ENCODE peak calls at places on chromosomes 16 and 17, in seven cellular contexts. D is HCT116, J is HepG2, K is GM12878, P is H1, G is SK-N-SH, B is K562. U is an unnamed sample.

GRCh38 chr16:85746431-85747227 is 4.3 kb downstream of the C16orf74 start:
- DNase-seq in K (no peak), G (no peak), P (no peak), B (no peak), D (peak), J (no peak), U (no peak)

GRCh38 chr17:48429156-48429555 is 858 bp downstream of the SKAP1 start:
- DNase-seq in B (no peak), J (no peak), K (no peak), P (no peak), D (no peak), G (no peak), U (peak)

GRCh38 chr17:47852113-47852949 is 1.4 kb upstream of the SP6 start:
- DNase-seq in P (no peak), K (no peak), B (peak), G (no peak), J (no peak), D (no peak), U (no peak)

GRCh38 chr16:16122264-16122663 is 101.0 kb downstream of the ABCC6 start:
- DNase-seq in B (no peak), J (no peak), G (no peak), D (no peak), P (no peak), K (no peak), U (no peak)

GRCh38 chr16:28283798-28284577 is 8.3 kb upstream of the SBK1 start:
- DNase-seq in J (no peak), B (no peak), P (no peak), K (no peak), G (peak), D (no peak), U (no peak)

GRCh38 chr17:10243905-10244844 is 45.8 kb upstream of the GAS7 start:
- DNase-seq in B (no peak), P (no peak), K (no peak), J (no peak), G (no peak), D (no peak), U (no peak)

GRCh38 chr17:59802160-59802559 is 90.6 kb downstream of the TUBD1 start:
- DNase-seq in K (no peak), J (no peak), P (no peak), B (no peak), D (no peak), G (no peak), U (no peak)

GRCh38 chr17:38868095-38868967 is 1.5 kb upstream of the LASP1 start:
- DNase-seq in G (no peak), B (no peak), D (no peak), J (peak), K (peak), P (no peak), U (no peak)

GRCh38 chr17:73068322-73069153 is 23.9 kb downstream of the SLC39A11 start:
- DNase-seq in J (peak), B (no peak), P (no peak), K (no peak), G (peak), D (no peak), U (peak)

GRCh38 chr16:11734025-11734652 is 8.5 kb downstream of the TXNDC11 start:
- DNase-seq in P (no peak), G (no peak), J (no peak), B (no peak), K (no peak), D (no peak), U (no peak)

GRCh38 chr17:42010898-42011516 is 6.2 kb downstream of the DNAJC7 start:
- DNase-seq in B (peak), P (no peak), D (no peak), J (peak), K (no peak), G (peak), U (no peak)

GRCh38 chr17:75315541-75316243 is 26.5 kb upstream of the SLC25A19 start:
- DNase-seq in G (no peak), K (no peak), J (no peak), B (no peak), P (no peak), D (no peak), U (no peak)

GRCh38 chr16:75406943-75407342 is 26.4 kb downstream of the CFDP1 start:
- DNase-seq in B (no peak), J (no peak), D (no peak), K (no peak), P (no peak), G (no peak), U (no peak)

GRCh38 chr17:20930065-20930760 is 112.6 kb downstream of the USP22 start:
- DNase-seq in B (no peak), P (no peak), G (no peak), K (no peak), J (no peak), D (no peak), U (no peak)

GRCh38 chr16:77971306-77972131 is 50.8 kb upstream of the CLEC3A start:
- DNase-seq in D (peak), K (no peak), B (peak), G (peak), P (peak), J (peak), U (peak)

GRCh38 chr17:73643012-73643845 is 1.0 kb downstream of the SDK2 start:
- DNase-seq in J (no peak), G (peak), B (no peak), D (no peak), P (peak), K (no peak), U (peak)

GRCh38 chr17:17041018-17041521 is 1.2 kb upstream of the MPRIP start:
- DNase-seq in P (no peak), J (peak), D (no peak), G (no peak), B (peak), K (no peak), U (peak)

GRCh38 chr16:73122604-73123386 is 74.9 kb upstream of the ZFHX3 start:
- DNase-seq in B (no peak), J (no peak), K (no peak), G (no peak), P (no peak), D (no peak), U (no peak)

GRCh38 chr17:50426814-50427787 is 1.1 kb downstream of the ACSF2 start:
- DNase-seq in J (peak), P (peak), K (no peak), G (peak), B (peak), D (peak), U (peak)

GRCh38 chr17:74051348-74051747 is 152.1 kb upstream of the RPL38 start:
- DNase-seq in P (no peak), K (no peak), D (no peak), G (peak), B (no peak), J (no peak), U (no peak)

GRCh38 chr17:79424471-79425185 is 186.2 kb downstream of the RBFOX3 start:
- DNase-seq in G (no peak), D (no peak), P (no peak), K (no peak), B (no peak), J (no peak), U (no peak)

GRCh38 chr17:62897706-62898105 is 68.3 kb upstream of the TANC2 start:
- DNase-seq in D (no peak), G (no peak), P (no peak), J (no peak), B (no peak), K (no peak), U (no peak)

GRCh38 chr17:81239714-81240555 is 817 bp downstream of the NDUFAF8 start:
- DNase-seq in B (no peak), D (no peak), J (no peak), P (no peak), K (no peak), G (peak), U (peak)

GRCh38 chr16:19860146-19861030 is 24.3 kb downstream of the GPRC5B start:
- DNase-seq in B (no peak), P (no peak), G (no peak), D (no peak), J (no peak), K (no peak), U (no peak)

GRCh38 chr16:72195609-72196008 is 23.7 kb upstream of the PMFBP1 start:
- DNase-seq in P (peak), D (no peak), B (no peak), G (peak), J (no peak), K (no peak), U (no peak)

GRCh38 chr17:50273654-50274040 is 619 bp upstream of the TMEM92 start:
- DNase-seq in K (no peak), P (no peak), B (no peak), G (no peak), D (no peak), J (no peak), U (no peak)

GRCh38 chr16:53123753-53124152 is 69.0 kb downstream of the CHD9 start:
- DNase-seq in G (no peak), J (no peak), B (no peak), K (no peak), P (no peak), D (no peak), U (no peak)

GRCh38 chr17:80393491-80393890 is 21.5 kb upstream of the ENDOV start:
- DNase-seq in B (no peak), K (no peak), G (no peak), P (no peak), J (no peak), D (no peak), U (no peak)

GRCh38 chr17:6061290-6061689 is 8.9 kb upstream of the WSCD1 start:
- DNase-seq in D (peak), B (no peak), P (no peak), K (no peak), J (peak), G (no peak), U (no peak)

GRCh38 chr16:88770459-88771293 is 14.3 kb downstream of the PIEZO1 start:
- DNase-seq in G (peak), D (peak), B (peak), J (peak), K (no peak), P (no peak), U (no peak)

GRCh38 chr17:81723651-81724209 is 11.6 kb downstream of the SLC25A10 start:
- DNase-seq in P (no peak), K (no peak), B (no peak), G (no peak), D (no peak), J (no peak), U (peak)

GRCh38 chr16:71406724-71407123 is 35.1 kb downstream of the TLE7 start:
- DNase-seq in P (no peak), K (no peak), D (no peak), J (no peak), G (no peak), B (no peak), U (no peak)

GRCh38 chr16:24734382-24734781 is 4.9 kb downstream of the TNRC6A start:
- DNase-seq in K (no peak), P (no peak), G (no peak), B (no peak), D (no peak), J (no peak), U (no peak)

GRCh38 chr17:1986783-1987451 is 38.2 kb downstream of the RTN4RL1 start:
- DNase-seq in J (no peak), G (no peak), P (no peak), D (no peak), K (no peak), B (peak), U (no peak)

GRCh38 chr17:17877548-17878358 is 41.0 kb upstream of the SREBF1 start:
- DNase-seq in P (no peak), J (no peak), K (no peak), G (peak), D (no peak), B (no peak), U (no peak)

GRCh38 chr16:24681793-24682192 is 47.7 kb upstream of the TNRC6A start:
- DNase-seq in J (peak), P (no peak), K (no peak), B (no peak), G (no peak), D (no peak), U (no peak)

DNA sequence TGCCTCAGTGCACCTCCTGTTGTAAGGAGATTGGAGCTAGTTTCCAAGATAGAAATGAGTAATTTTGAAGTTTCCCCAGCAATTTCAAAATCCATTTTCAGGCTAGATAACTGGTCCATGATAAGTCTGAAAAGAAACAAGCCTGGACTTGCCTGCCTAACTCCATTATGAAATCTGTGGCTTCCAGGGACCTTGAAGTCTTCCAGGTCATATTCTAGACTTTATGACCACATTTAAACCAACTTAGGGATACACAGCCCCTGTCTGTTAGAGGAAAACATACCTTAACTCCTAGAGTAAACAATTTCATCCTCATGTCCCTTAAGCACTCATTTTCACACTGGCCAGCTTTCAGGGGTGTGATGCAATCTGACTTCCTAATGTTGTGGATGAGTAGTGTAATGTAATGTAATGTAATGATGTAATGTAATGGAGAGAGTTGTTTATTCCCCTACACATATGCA is 96.7 kb upstream of the FAM20A start:
- DNase-seq in K (no peak), G (no peak), B (no peak), J (peak), P (no peak), D (no peak), U (no peak)
- TF ChIP-seq JUND in K (no peak), G (no peak), B (no peak), J (no peak), P (no peak), D (no peak), U (no peak)

GRCh38 chr16:80175011-80175410 is 365.8 kb upstream of the DYNLRB2 start:
- DNase-seq in D (no peak), G (no peak), B (no peak), P (no peak), J (no peak), K (no peak), U (no peak)

GRCh38 chr16:80174416-80174815 is 366.4 kb upstream of the DYNLRB2 start:
- DNase-seq in P (no peak), K (no peak), G (no peak), B (no peak), D (no peak), J (peak), U (no peak)

GRCh38 chr16:80171199-80171598 is 369.6 kb upstream of the DYNLRB2 start:
- DNase-seq in G (no peak), K (no peak), B (no peak), J (no peak), P (no peak), D (no peak), U (no peak)

GRCh38 chr16:80167657-80168056 is 373.1 kb upstream of the DYNLRB2 start:
- DNase-seq in K (no peak), B (no peak), P (no peak), D (no peak), G (no peak), J (no peak), U (no peak)

GRCh38 chr16:80171746-80172145 is 369.0 kb upstream of the DYNLRB2 start:
- DNase-seq in G (no peak), B (no peak), P (no peak), D (no peak), K (no peak), J (no peak), U (no peak)
- TF ChIP-seq JUND in G (no peak), B (no peak), P (no peak), D (no peak), K (no peak), J (no peak), U (no peak)

DNA sequence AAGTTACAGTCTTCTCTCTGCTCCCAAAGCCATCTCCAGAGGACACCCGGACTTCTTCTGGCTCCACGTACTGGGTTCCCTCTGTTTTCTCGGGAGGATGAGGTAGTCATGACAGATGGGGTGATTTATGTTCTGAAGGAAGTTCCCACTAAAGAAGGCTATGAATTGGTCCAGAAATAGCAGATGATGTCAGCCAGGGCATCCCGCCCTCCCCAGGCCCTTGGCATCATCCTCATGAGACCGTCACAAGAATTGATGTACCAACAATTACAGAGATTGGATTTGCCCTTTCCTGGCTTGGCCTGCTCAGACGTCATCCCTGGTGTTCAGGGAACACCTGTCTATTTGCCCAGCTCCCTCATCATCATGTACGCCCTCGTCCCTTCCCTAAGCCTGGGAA is 102.7 kb upstream of the CCL1 start:
- DNase-seq in P (no peak), K (no peak), G (no peak), D (no peak), B (no peak), J (no peak), U (no peak)
- TF ChIP-seq JUND in P (no peak), K (no peak), G (no peak), D (no peak), B (no peak), J (no peak), U (no peak)

DNA sequence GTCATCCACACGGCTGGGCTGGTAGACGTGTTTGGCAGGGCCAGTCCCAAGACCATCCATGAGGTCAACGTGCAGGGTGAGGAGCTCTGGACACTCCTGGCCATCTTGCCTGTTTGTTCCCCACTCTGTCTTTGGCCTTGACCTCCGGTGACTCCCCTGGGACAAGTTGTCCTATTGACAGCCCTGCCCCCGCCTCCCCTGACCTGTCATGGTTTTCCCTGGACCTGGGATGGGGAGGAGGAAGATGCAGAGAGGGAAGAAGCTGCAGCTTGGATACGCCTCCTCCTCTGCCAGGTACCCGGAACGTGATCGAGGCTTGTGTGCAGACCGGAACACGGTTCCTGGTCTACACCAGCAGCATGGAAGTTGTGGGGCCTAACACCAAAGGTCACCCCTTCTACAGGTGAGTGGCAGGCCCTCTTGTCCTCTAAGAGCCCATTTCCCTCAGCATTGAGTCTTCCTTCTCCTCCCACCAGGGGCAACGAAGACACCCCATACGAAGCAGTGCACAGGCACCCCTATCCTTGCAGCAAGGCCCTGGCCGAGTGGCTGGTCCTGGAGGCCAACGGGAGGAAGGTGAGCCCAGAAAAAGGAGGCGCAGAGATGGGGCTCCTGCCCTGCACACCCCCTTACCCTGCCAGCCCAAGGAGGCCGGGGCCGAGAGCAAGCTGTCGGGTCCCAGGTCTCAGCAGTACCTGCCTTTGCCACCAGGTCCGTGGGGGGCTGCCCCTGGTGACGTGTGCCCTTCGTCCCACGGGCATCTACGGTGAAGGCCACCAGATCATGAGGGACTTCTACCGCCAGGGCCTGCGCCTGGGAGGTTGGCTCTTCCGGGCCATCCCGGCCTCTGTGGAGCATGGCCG is 1.4 kb downstream of the HSD3B7 start:
- DNase-seq in D (no peak), K (no peak), G (no peak), P (no peak), J (no peak), B (no peak), U (no peak)
- TF ChIP-seq JUND in D (no peak), K (no peak), G (no peak), P (no peak), J (no peak), B (no peak), U (no peak)

GRCh38 chr17:8606415-8606814 is 24.1 kb downstream of the MYH10 start:
- DNase-seq in J (no peak), P (no peak), B (no peak), G (no peak), D (no peak), K (no peak), U (no peak)
- TF ChIP-seq JUND in J (no peak), P (no peak), B (no peak), G (no peak), D (no peak), K (no peak), U (no peak)

DNA sequence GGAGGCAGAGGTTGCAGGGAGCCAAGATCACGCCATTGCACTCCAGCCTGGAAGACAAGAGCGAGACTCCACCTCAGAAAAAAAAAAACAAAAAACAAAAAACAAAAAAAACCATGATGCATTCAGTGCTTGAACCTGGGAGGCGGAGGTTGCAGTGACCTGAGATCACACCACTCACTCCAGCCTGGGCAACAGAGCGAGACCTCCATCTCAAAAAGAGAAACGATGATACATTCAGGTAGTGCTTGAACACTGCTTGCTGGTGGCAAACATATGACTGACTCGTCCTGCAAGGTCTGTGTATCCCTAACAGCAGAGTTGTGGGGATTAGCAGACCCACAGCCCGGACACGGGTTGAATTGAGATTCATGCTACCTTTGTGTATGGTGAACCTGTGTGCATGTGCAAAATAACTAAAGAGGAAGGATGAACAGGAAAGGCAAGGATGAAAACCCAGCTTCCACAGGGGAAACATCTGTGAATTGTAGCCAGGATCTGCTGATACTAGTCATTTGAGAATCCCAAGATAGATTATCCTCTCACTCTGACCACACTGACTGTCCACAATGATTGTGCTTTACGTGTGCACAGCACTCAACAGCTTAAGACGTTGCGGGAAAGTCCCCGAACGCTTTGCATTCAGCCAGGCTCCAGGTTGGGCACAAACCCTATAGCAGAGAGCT is 52.4 kb upstream of the MRPS23 start:
- DNase-seq in K (peak), P (no peak), B (no peak), D (no peak), J (no peak), G (no peak), U (no peak)
- TF ChIP-seq JUND in K (peak), P (no peak), B (no peak), D (no peak), J (no peak), G (no peak), U (no peak)

GRCh38 chr16:49602201-49603041 is 228.8 kb downstream of the C16orf78 start:
- DNase-seq in J (no peak), P (peak), D (no peak), K (no peak), B (no peak), G (no peak), U (no peak)
- TF ChIP-seq JUND in J (no peak), P (no peak), D (no peak), K (no peak), B (no peak), G (no peak), U (no peak)

GRCh38 chr17:37488009-37488604 is 1.6 kb upstream of the DUSP14 start:
- DNase-seq in G (peak), K (no peak), P (no peak), J (peak), B (peak), D (peak), U (peak)
- TF ChIP-seq JUND in G (peak), K (no peak), P (no peak), J (peak), B (peak), D (peak), U (peak)

U was measured in T47D.